ENCODE peak calls at places on chromosomes 2 and 18, in nine cellular contexts. L, W, F, D, M, O, A, V and P are unnamed samples.

GRCh38 chr2:150639917-150640538 is 152.6 kb upstream of the RND3 start:
- DNase-seq in L (no peak), W (no peak), F (no peak), D (no peak), M (no peak), O (no peak), A (no peak), V (no peak), P (no peak)

GRCh38 chr2:65722028-65722427 is 289.6 kb upstream of the SPRED2 start:
- DNase-seq in L (no peak), W (peak), F (peak), D (no peak), M (no peak), O (no peak), A (no peak), V (no peak), P (no peak)

GRCh38 chr18:9329471-9329870 is 5.1 kb upstream of the TWSG1 start:
- DNase-seq in L (no peak), W (no peak), F (no peak), D (no peak), M (no peak), O (no peak), A (no peak), V (no peak), P (no peak)

GRCh38 chr2:75896779-75897366 is 186.2 kb upstream of the GCFC2 start:
- DNase-seq in L (peak), W (peak), F (peak), D (no peak), M (no peak), O (no peak), A (peak), V (no peak), P (no peak)

GRCh38 chr2:212520340-212520739 is 18.3 kb downstream of the ERBB4 start:
- DNase-seq in L (peak), W (no peak), F (peak), D (no peak), M (no peak), O (peak), A (no peak), V (no peak), P (no peak)

GRCh38 chr2:207483477-207483876 is 46.3 kb upstream of the CREB1 start:
- DNase-seq in L (no peak), W (no peak), F (no peak), D (no peak), M (no peak), O (no peak), A (no peak), V (no peak), P (no peak)

GRCh38 chr2:60313470-60314172 is 239.8 kb downstream of the BCL11A start:
- DNase-seq in L (no peak), W (no peak), F (no peak), D (no peak), M (no peak), O (no peak), A (no peak), V (no peak), P (no peak)

GRCh38 chr2:206873426-206873825 is 65.9 kb upstream of the CPO start:
- DNase-seq in L (no peak), W (no peak), F (peak), D (no peak), M (no peak), O (no peak), A (no peak), V (no peak), P (no peak)